ENCODE peak calls at places on chromosomes 6 and 20, in six cellular contexts. S, J, O, K, Y and B are unnamed samples.

GRCh38 chr6:96582457-96582856 is 19.5 kb downstream of the FHL5 start:
- DNase-seq in S (no peak), J (no peak), O (no peak), K (no peak), Y (no peak), B (no peak)

GRCh38 chr20:59082077-59082740 is 39.6 kb upstream of the PRELID3B start:
- DNase-seq in S (peak), J (no peak), O (no peak), K (peak), Y (no peak), B (peak)

GRCh38 chr6:117072134-117072533 is 193.2 kb upstream of the VGLL2 start:
- DNase-seq in S (no peak), J (no peak), O (no peak), K (no peak), Y (no peak), B (no peak)

GRCh38 chr6:170040906-170041305 is 250.0 kb downstream of the DLL1 start:
- DNase-seq in S (no peak), J (no peak), O (no peak), K (no peak), Y (no peak), B (no peak)

GRCh38 chr6:8375916-8376315 is 59.4 kb downstream of the SLC35B3 start:
- DNase-seq in S (no peak), J (no peak), O (no peak), K (no peak), Y (no peak), B (no peak)

GRCh38 chr6:31879901-31880300 is 1.1 kb upstream of the SLC44A4 start:
- DNase-seq in S (no peak), J (no peak), O (no peak), K (no peak), Y (no peak), B (no peak)

GRCh38 chr6:22612241-22612640 is 42.9 kb downstream of the HDGFL1 start:
- DNase-seq in S (no peak), J (no peak), O (peak), K (no peak), Y (no peak), B (no peak)

GRCh38 chr6:94074764-94075163 is 655.4 kb upstream of the EPHA7 start:
- DNase-seq in S (no peak), J (no peak), O (no peak), K (no peak), Y (no peak), B (no peak)

GRCh38 chr6:11434565-11435326 is 102.8 kb upstream of the TMEM170B start:
- DNase-seq in S (peak), J (peak), O (no peak), K (no peak), Y (no peak), B (no peak)

GRCh38 chr20:5197847-5198650 is 71.2 kb downstream of the CDS2 start:
- DNase-seq in S (no peak), J (no peak), O (no peak), K (no peak), Y (no peak), B (no peak)

GRCh38 chr6:145254649-145255401 is 480.5 kb downstream of the EPM2A start:
- DNase-seq in S (no peak), J (no peak), O (no peak), K (no peak), Y (no peak), B (no peak)

GRCh38 chr6:165119231-165120020 is 190.0 kb downstream of the C6orf118 start:
- DNase-seq in S (no peak), J (no peak), O (no peak), K (no peak), Y (no peak), B (peak)

GRCh38 chr20:57545927-57546662 is 14.8 kb upstream of the PCK1 start:
- DNase-seq in S (no peak), J (no peak), O (no peak), K (no peak), Y (no peak), B (no peak)

GRCh38 chr20:56111951-56112730 is 106.8 kb upstream of the CBLN4 start:
- DNase-seq in S (no peak), J (no peak), O (no peak), K (no peak), Y (no peak), B (peak)

GRCh38 chr6:129644567-129645015 is 65.4 kb downstream of the ARHGAP18 start:
- DNase-seq in S (peak), J (no peak), O (peak), K (no peak), Y (no peak), B (no peak)

GRCh38 chr6:110328231-110328630 is 29.9 kb downstream of the METTL24 start:
- DNase-seq in S (no peak), J (no peak), O (no peak), K (no peak), Y (no peak), B (no peak)

GRCh38 chr20:11814276-11814675 is 103.4 kb upstream of the BTBD3 start:
- DNase-seq in S (no peak), J (no peak), O (no peak), K (no peak), Y (no peak), B (no peak)

GRCh38 chr6:27688014-27688586 is 215.2 kb upstream of the ZNF184 start:
- DNase-seq in S (peak), J (peak), O (peak), K (peak), Y (peak), B (peak)

GRCh38 chr20:48524582-48524981 is 303.2 kb downstream of the PREX1 start:
- DNase-seq in S (no peak), J (no peak), O (no peak), K (no peak), Y (no peak), B (no peak)

GRCh38 chr20:48526936-48527335 is 300.9 kb downstream of the PREX1 start:
- DNase-seq in S (no peak), J (no peak), O (no peak), K (no peak), Y (no peak), B (no peak)

GRCh38 chr20:48525400-48525799 is 302.4 kb downstream of the PREX1 start:
- DNase-seq in S (no peak), J (no peak), O (no peak), K (peak), Y (no peak), B (no peak)

GRCh38 chr20:48521121-48521520 is 306.7 kb downstream of the PREX1 start:
- DNase-seq in S (no peak), J (no peak), O (no peak), K (no peak), Y (no peak), B (no peak)

GRCh38 chr20:48523191-48523757 is 304.5 kb downstream of the PREX1 start:
- DNase-seq in S (peak), J (peak), O (peak), K (peak), Y (no peak), B (peak)
- TF ChIP-seq MYC in S (no peak), J (no peak), O (no peak), K (no peak), Y (no peak), B (no peak)

GRCh38 chr6:46353450-46353998 is 137.7 kb downstream of the RCAN2 start:
- DNase-seq in S (no peak), J (no peak), O (no peak), K (no peak), Y (no peak), B (no peak)

GRCh38 chr6:46352541-46353267 is 138.5 kb downstream of the RCAN2 start:
- DNase-seq in S (no peak), J (no peak), O (no peak), K (peak), Y (no peak), B (peak)

GRCh38 chr6:46356543-46356942 is 134.7 kb downstream of the RCAN2 start:
- DNase-seq in S (no peak), J (no peak), O (no peak), K (no peak), Y (no peak), B (no peak)

GRCh38 chr6:46357591-46357990 is 133.7 kb downstream of the RCAN2 start:
- DNase-seq in S (no peak), J (no peak), O (no peak), K (no peak), Y (no peak), B (no peak)
- H3K4me3 ChIP-seq in S (no peak), J (no peak), O (no peak), K (no peak), Y (no peak), B (no peak)

DNA sequence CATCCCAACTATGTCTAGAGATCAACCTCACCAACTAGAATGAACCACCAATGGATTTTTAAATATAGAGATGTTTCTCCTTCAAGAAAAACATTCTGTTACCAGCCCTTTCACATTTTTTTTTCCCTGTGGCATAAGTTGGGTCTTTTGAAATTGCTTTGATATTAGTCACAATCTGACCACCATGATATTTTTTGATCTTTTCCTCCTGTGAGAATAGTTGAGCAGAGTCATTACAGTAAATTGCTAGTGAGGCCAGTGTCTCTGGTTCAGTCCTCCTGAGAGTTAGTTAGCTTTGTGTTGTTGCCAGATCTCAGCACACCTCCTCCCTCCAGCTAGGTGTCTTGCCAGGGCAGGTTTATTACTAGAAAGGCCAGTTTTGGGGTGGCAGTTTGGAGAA is 79.7 kb upstream of the MYLIP start:
- DNase-seq in S (no peak), J (no peak), O (no peak), K (no peak), Y (no peak), B (no peak)
- TF ChIP-seq MYC in S (no peak), J (no peak), O (no peak), K (no peak), Y (no peak), B (no peak)

GRCh38 chr6:34799547-34799946 is 7.7 kb downstream of the BLTP3A start:
- DNase-seq in S (no peak), J (no peak), O (no peak), K (no peak), Y (no peak), B (no peak)

GRCh38 chr6:34792605-34793500 is 970 bp downstream of the BLTP3A start:
- DNase-seq in S (peak), J (peak), O (peak), K (peak), Y (no peak), B (peak)

GRCh38 chr6:34793877-34794276 is 2.0 kb downstream of the BLTP3A start:
- DNase-seq in S (no peak), J (no peak), O (no peak), K (no peak), Y (no peak), B (no peak)

GRCh38 chr6:34798057-34798456 is 6.2 kb downstream of the BLTP3A start:
- DNase-seq in S (no peak), J (no peak), O (no peak), K (no peak), Y (no peak), B (no peak)

DNA sequence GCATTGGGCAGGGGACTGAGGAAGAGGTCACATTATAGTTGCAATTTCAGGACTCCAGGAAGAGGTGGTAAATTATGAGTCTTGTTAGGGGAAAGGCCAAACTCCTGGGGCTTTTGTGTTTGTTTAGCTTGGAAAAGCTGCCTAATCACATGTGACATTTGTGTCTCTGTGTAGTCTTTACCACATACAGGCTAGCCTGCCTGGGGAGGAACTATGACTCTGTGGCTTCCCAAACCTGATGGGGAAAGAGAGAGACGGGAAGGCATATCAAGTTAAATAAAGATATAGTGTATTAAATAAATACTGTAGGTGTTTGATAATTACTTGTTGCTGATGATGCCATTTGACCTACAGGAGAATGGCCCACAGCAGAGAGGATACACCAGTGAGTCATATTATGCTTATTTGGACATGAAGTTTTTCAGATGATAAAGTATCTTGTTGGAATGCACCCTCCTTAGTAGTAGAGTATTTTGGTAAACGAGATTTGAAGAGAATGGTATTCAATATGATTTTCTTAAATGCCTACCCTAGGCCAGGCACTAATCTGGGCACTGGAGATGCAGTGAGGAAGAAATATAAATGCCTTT is 4.0 kb downstream of the BLTP3A start:
- DNase-seq in S (peak), J (no peak), O (peak), K (no peak), Y (no peak), B (no peak)
- H3K4me3 ChIP-seq in S (no peak), J (no peak), O (no peak), K (no peak), Y (no peak), B (no peak)

GRCh38 chr6:34496103-34496685 is 30.3 kb downstream of the PACSIN1 start:
- DNase-seq in S (no peak), J (no peak), O (no peak), K (no peak), Y (no peak), B (no peak)
- TF ChIP-seq MYC in S (no peak), J (no peak), O (no peak), K (no peak), Y (no peak), B (no peak)

DNA sequence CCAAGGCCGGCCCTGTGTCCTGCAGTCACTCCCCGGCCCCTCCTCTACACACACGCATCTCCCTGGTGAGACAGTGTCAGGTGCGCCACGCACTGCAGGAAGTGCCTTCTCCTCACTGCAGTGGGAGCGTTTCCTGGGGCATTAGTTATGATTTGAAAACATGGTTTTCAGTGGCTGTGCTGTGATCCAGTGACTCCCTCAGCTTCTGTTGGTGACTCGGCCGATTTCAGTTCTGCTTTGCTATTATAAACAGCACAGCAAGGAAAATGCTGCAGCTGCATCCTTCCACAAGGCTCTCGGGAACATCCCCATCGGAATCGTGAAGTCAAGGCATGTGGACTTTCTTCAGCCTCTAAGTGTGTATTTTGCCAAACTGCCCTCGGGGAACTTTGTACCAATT is 54.3 kb downstream of the GINS1 start:
- DNase-seq in S (no peak), J (no peak), O (no peak), K (no peak), Y (no peak), B (peak)
- H3K4me3 ChIP-seq in S (no peak), J (no peak), O (no peak), K (no peak), Y (no peak), B (no peak)

DNA sequence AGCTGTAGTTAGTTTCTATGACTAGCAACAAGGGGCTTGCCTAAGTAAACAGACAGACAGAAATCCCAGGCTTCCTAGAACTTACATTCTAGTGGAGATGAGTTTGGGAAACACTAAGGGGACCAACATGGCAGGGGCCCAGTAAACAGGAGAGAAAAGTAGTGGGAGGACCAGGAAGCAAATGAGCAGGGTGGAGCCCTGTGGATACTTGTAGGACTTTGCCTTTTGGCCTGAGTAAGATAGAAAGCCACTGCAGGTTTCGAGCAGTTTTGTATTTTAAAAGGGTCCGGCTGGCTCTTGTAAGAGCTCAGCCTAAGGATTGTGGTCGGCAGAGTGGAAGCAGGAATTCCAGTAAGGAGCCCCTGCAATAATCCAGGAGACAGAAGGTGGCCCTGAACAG is 125.5 kb downstream of the MAP3K7 start:
- DNase-seq in S (no peak), J (no peak), O (no peak), K (peak), Y (no peak), B (no peak)
- TF ChIP-seq MYC in S (no peak), J (no peak), O (no peak), K (no peak), Y (no peak), B (no peak)

GRCh38 chr6:83192871-83193746 is at the start of the genes PGM3 and RWDD2A:
- DNase-seq in S (peak), J (peak), O (peak), K (peak), Y (peak), B (peak)

GRCh38 chr6:83199865-83200230 is 6.7 kb downstream of the RWDD2A start:
- DNase-seq in S (no peak), J (no peak), O (peak), K (no peak), Y (no peak), B (no peak)

GRCh38 chr6:83199173-83199864 is 6.2 kb downstream of the RWDD2A start:
- DNase-seq in S (no peak), J (no peak), O (peak), K (no peak), Y (no peak), B (no peak)

GRCh38 chr6:83193747-83194582 is 808 bp downstream of the RWDD2A start:
- DNase-seq in S (peak), J (peak), O (peak), K (peak), Y (no peak), B (peak)

DNA sequence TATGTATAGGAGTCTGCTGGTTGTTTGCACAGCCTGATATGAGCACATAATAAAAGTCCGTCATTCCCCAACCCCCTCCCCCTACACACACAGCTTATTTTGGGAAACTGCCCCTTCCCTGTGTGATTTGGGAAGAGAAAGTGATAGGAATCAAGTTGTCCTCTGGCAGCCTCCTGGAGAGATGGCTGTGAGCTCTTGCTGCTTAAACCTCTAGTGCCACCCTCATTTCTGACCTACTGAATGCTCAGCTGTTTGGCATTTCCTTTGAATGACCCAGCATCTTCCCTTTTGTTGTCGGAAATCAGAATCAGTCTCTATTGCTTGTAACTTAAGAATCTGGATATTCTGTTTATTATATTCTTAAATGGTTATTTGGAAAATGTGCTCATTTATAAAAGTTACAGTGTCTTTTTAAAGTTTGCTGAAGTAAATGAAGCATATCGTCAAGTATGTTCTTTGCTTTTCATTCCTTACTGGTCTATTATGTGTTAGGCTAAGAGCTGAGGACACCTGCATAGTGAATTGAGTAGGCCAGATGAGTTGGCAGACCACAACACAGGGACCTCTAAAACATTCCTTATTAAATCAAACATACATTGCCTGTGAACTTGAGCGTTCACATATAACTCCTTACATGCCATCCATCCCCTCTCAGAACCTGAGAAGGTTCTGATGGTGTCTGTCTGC is 5.5 kb downstream of the RWDD2A start:
- DNase-seq in S (no peak), J (no peak), O (peak), K (no peak), Y (no peak), B (no peak)
- H3K4me3 ChIP-seq in S (no peak), J (no peak), O (no peak), K (no peak), Y (no peak), B (no peak)